ENCODE peak calls at places on chromosomes 6 and 20, in four cellular contexts. D is stimulated activated CD4-positive, alpha-beta T cell treated with anti-CD3 and anti-CD28 coated beads, Interleukin-2, amount 100 ng/mL, for 48 hours; G is NCI-H774; A is activated T-cell treated with anti-CD3 and anti-CD28 coated beads, Interleukin-2, amount 50 U/mL, for 72 hours. V is an unnamed sample.

GRCh38 chr6:47859132-47859531 is 77.3 kb downstream of the OPN5 start:
- DNase-seq in G (no peak), D (no peak), A (no peak), V (no peak)

GRCh38 chr6:1763411-1763810 is 153.7 kb downstream of the FOXC1 start:
- DNase-seq in D (no peak), G (no peak), A (no peak), V (no peak)

GRCh38 chr20:63740070-63740500 is 509 bp downstream of the SLC2A4RG start:
- DNase-seq in G (peak), A (peak), D (peak), V (peak)

GRCh38 chr20:38173237-38174156 is 8.4 kb upstream of the TGM2 start:
- DNase-seq in D (no peak), A (no peak), G (no peak), V (no peak)

GRCh38 chr6:166556871-166557322 is 29.6 kb downstream of the RAMACL start:
- DNase-seq in D (no peak), G (peak), A (no peak), V (no peak)

GRCh38 chr20:45011108-45011526 is 44.8 kb downstream of the STK4 start:
- DNase-seq in D (peak), A (peak), G (peak), V (peak)

GRCh38 chr6:168107191-168107940 is 28.4 kb upstream of the FRMD1 start:
- DNase-seq in G (peak), A (no peak), D (no peak), V (no peak)

GRCh38 chr6:108027054-108027453 is 47.5 kb downstream of the OSTM1 start:
- DNase-seq in G (no peak), A (no peak), D (no peak), V (no peak)

GRCh38 chr6:13190391-13190790 is 137.9 kb downstream of the TBC1D7 start:
- DNase-seq in D (no peak), A (no peak), G (no peak), V (no peak)

GRCh38 chr6:7769702-7770101 is 43.8 kb downstream of the BMP6 start:
- DNase-seq in A (no peak), D (no peak), G (no peak), V (no peak)

GRCh38 chr6:71929047-71929446 is 42.7 kb downstream of the RIMS1 start:
- DNase-seq in A (no peak), G (no peak), D (no peak), V (no peak)

GRCh38 chr6:129236110-129236509 is 353.2 kb downstream of the LAMA2 start:
- DNase-seq in A (no peak), G (no peak), D (no peak), V (no peak)

GRCh38 chr6:21587925-21588811 is 5.4 kb upstream of the SOX4 start:
- DNase-seq in D (peak), G (peak), A (peak), V (peak)

GRCh38 chr20:45441746-45442145 is 25.8 kb downstream of the PIGT start:
- DNase-seq in A (no peak), G (no peak), D (no peak), V (no peak)

GRCh38 chr20:35271904-35272303 is 6.0 kb downstream of the MMP24OS start:
- DNase-seq in G (no peak), A (no peak), D (no peak), V (no peak)

GRCh38 chr6:52307900-52308372 is 23.4 kb upstream of the MCM3 start:
- DNase-seq in G (no peak), A (no peak), D (no peak), V (no peak)

GRCh38 chr6:28922841-28923317 is 906 bp downstream of the TRIM27 start:
- DNase-seq in G (no peak), D (peak), A (peak), V (peak)

GRCh38 chr6:90315354-90315960 is 18.8 kb upstream of the BACH2 start:
- DNase-seq in D (no peak), A (no peak), G (no peak), V (no peak)

GRCh38 chr6:146526192-146526591 is 17.4 kb upstream of the RAB32 start:
- DNase-seq in D (no peak), G (no peak), A (no peak), V (no peak)

GRCh38 chr20:20276806-20277530 is 90.9 kb upstream of the INSM1 start:
- DNase-seq in D (no peak), A (no peak), G (no peak), V (no peak)

GRCh38 chr6:12767016-12767415 is 50.4 kb downstream of the PHACTR1 start:
- DNase-seq in A (no peak), G (no peak), D (no peak), V (no peak)

GRCh38 chr6:148329568-148330299 is 12.9 kb upstream of the SASH1 start:
- DNase-seq in D (no peak), G (no peak), A (no peak), V (no peak)

GRCh38 chr20:13501500-13501899 is 137.2 kb downstream of the TASP1 start:
- DNase-seq in G (no peak), A (no peak), D (no peak), V (no peak)

GRCh38 chr6:41767112-41767946 is 12.4 kb downstream of the FRS3 start:
- DNase-seq in D (no peak), G (no peak), A (no peak), V (no peak)

GRCh38 chr6:111269401-111269970 is 182.2 kb downstream of the SLC16A10 start:
- DNase-seq in A (no peak), G (no peak), D (no peak), V (no peak)

GRCh38 chr20:63519765-63520593 is 586 bp upstream of the PPDPF start:
- DNase-seq in G (no peak), A (peak), D (peak), V (peak)

GRCh38 chr20:56343861-56344381 is 14.9 kb upstream of the FAM210B start:
- DNase-seq in A (peak), G (no peak), D (peak), V (no peak)

GRCh38 chr6:26311385-26312095 is 53.5 kb upstream of the BTN3A2 start:
- DNase-seq in D (peak), A (peak), G (peak), V (peak)

GRCh38 chr6:140062042-140063041 is 687.9 kb upstream of the CITED2 start:
- DNase-seq in A (no peak), D (no peak), G (no peak), V (no peak)

GRCh38 chr6:78607188-78607587 is 260.2 kb upstream of the IRAK1BP1 start:
- DNase-seq in D (no peak), A (no peak), G (no peak), V (no peak)

V was measured in stimulated activated naive CD4-positive, alpha-beta T cell.